ENCODE peak calls at places on chromosomes 13 and 19, in five cellular contexts. M is ascending aorta, E is suprapubic skin, F is thyroid gland, T is esophagus muscularis mucosa. J is an unnamed sample. For H3K36me3 and H3K4me1, the result is how much of the 10 kb centered on the place peaks cover.

GRCh38 chr13:30186644-30187431 is 120.5 kb downstream of the KATNAL1 start:
- DNase-seq in M (no peak), E (no peak), F (peak), T (peak), J (no peak)

GRCh38 chr19:17881701-17882100 is 10.0 kb downstream of the SLC5A5 start:
- DNase-seq in M (no peak), E (no peak), F (no peak), T (no peak), J (no peak)

GRCh38 chr13:112348642-112349345 is 27.4 kb upstream of the SPACA7 start:
- DNase-seq in M (no peak), E (no peak), F (no peak), T (no peak), J (no peak)

GRCh38 chr13:31982124-31982523 is 49.5 kb upstream of the FRY start:
- DNase-seq in M (no peak), E (no peak), F (no peak), T (no peak), J (no peak)

GRCh38 chr19:5977785-5978605 is at the start of gene RANBP3:
- DNase-seq in M (peak), E (peak), F (peak), T (peak), J (peak)

GRCh38 chr13:21476893-21477472 is 17.9 kb upstream of the ZDHHC20 start:
- DNase-seq in M (peak), E (peak), F (peak), T (no peak), J (peak)

GRCh38 chr13:20969182-20969581 is 66.6 kb upstream of the XPO4 start:
- DNase-seq in M (no peak), E (no peak), F (no peak), T (no peak), J (no peak)

GRCh38 chr13:51832471-51833152 is 12.4 kb downstream of the TMEM272 start:
- DNase-seq in M (no peak), E (no peak), F (peak), T (no peak), J (no peak)

GRCh38 chr13:63864171-63864902 is 2448.7 kb upstream of the PCDH20 start:
- DNase-seq in M (no peak), E (no peak), F (no peak), T (no peak), J (no peak)

GRCh38 chr13:113941571-113942191 is 32.2 kb downstream of the C13orf46 start:
- DNase-seq in M (no peak), E (peak), F (no peak), T (no peak), J (no peak)

GRCh38 chr19:29415507-29415906 is 110.3 kb upstream of the VSTM2B start:
- DNase-seq in M (no peak), E (no peak), F (no peak), T (no peak), J (no peak)

GRCh38 chr19:7152568-7152967 is 83.1 kb downstream of the ZNF557 start:
- DNase-seq in M (no peak), E (no peak), F (no peak), T (no peak), J (no peak)

GRCh38 chr19:5949792-5950305 is 28.1 kb downstream of the RANBP3 start:
- DNase-seq in M (no peak), E (no peak), F (peak), T (no peak), J (no peak)

GRCh38 chr19:7769171-7769570 is 6.1 kb downstream of the CLEC4M start:
- DNase-seq in M (no peak), E (no peak), F (no peak), T (no peak), J (no peak)

GRCh38 chr19:51456541-51457290 is 1.5 kb downstream of the SIGLEC8 start:
- DNase-seq in M (peak), E (no peak), F (no peak), T (no peak), J (no peak)

GRCh38 chr13:77323858-77324257 is 3.0 kb downstream of the MYCBP2 start:
- DNase-seq in M (no peak), E (no peak), F (no peak), T (no peak), J (no peak)

GRCh38 chr13:51801631-51802099 is 2.3 kb downstream of the DHRS12 start:
- DNase-seq in M (peak), E (peak), F (peak), T (no peak), J (no peak)

GRCh38 chr19:10502524-10503001 is 593 bp downstream of the KEAP1 start:
- DNase-seq in M (peak), E (peak), F (peak), T (peak), J (no peak)

GRCh38 chr13:112720251-112720650 is 30.4 kb downstream of the ATP11A start:
- DNase-seq in M (no peak), E (peak), F (no peak), T (no peak), J (peak)

GRCh38 chr13:108302279-108302678 is 32.8 kb downstream of the TNFSF13B start:
- DNase-seq in M (no peak), E (no peak), F (no peak), T (no peak), J (no peak)

GRCh38 chr19:48000846-48001245 is 6.4 kb downstream of the ELSPBP1 start:
- DNase-seq in M (no peak), E (no peak), F (no peak), T (no peak), J (no peak)

GRCh38 chr13:82758056-82758455 is 1124.2 kb downstream of the SLITRK1 start:
- DNase-seq in M (no peak), E (no peak), F (no peak), T (no peak), J (no peak)

DNA sequence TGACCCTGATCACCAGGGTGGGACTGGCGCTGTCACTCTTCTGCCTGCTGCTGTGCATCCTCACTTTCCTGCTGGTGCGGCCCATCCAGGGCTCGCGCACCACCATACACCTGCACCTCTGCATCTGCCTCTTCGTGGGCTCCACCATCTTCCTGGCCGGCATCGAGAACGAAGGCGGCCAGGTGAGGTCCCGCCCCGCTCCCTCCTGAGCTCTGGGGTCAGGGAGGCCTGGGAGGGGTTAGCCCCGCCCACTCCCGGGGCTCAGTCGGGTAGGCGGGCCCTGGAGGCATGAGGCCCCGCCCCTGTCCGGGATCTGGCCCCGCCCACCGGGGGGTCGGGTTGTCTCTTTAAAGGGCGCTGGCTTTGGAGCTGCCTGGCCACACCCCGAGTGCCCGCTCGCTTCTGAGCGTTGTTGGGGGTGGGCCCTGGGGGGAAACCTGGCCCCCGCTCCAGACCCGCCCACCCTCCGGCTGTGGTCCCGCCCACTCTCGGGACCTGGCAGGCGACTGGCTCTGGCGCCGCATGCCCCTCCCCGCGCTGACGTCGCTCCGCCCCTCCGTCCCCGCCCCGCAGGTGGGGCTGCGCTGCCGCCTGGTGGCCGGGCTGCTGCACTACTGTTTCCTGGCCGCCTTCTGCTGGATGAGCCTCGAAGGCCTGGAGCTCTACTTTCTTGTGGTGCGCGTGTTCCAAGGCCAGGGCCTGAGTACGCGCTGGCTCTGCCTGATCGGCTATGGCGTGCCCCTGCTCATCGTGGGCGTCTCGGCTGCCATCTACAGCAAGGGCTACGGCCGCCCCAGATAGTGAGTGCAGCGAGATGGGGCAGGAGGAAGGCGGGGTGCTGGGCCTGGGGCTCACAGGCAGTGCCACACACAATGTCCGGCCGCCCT is 13.1 kb downstream of the DDX39A start:
- DNase-seq in M (peak), E (peak), F (peak), T (peak), J (peak)
- H3K4me3 ChIP-seq in M (no peak), E (peak), F (no peak), T (peak), J (no peak)

GRCh38 chr19:38838986-38839761 is 7.6 kb upstream of the ECH1 start:
- DNase-seq in M (no peak), E (no peak), F (no peak), T (no peak), J (no peak)
- H3K36me3 ChIP-seq in M (half or more), E (half or more), F (half or more), T (half or more), J (half or more)

DNA sequence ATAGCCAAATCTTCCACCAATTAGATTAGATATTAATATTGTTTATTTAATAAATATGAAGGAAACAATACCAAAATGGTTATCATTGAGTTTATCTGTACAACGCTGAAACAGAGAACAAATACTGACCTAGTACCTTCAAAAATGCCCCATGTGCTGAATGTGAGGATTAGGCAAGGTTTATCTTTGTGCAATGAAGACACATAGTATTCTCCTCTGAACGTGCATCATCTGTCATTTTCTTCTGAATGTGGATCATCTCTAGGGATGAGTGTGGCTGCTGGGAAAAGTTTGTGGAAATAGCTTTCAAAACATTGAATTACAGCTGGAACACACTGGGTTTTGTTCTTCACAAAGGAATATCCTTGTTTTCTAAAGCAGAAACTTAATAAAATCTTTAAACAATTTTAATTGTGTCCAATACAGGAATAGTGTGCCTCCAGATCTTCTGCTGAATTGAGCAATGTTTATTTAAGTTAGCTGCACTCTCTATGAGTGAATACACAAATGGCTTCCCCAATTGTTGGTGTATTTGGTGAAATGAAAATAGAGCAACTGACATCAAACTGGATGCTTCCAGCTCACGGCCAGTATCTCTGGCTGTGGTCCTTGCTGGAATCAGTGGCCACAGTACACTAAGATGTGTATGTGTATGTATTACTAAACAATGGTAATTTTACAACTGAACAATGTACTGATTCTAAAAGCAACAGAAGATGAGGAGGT is 6.7 kb downstream of the COL4A1 start:
- DNase-seq in M (no peak), E (no peak), F (no peak), T (no peak), J (no peak)
- H3K4me1 ChIP-seq in M (half or more), E (under half), F (under half), T (half or more), J (under half)

DNA sequence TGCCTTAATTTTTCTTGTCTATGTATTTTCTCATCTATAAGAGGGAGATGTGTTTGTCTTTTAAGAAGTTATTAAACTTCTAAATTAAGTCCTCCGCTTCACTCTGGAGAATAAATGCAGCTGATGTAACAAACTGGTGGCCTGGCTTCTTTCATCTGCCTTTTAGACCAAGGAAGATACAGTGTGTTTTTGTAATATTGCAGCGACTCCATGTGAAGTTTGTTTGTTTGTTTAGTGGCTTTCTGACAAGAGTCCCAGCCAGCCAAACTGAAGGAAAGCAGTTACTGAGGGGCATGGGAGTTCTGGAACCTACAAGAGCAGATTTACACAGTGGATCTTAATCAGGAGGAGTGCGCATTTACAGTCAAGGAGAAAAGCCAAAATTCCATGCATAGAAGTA is 56.4 kb downstream of the KLF12 start:
- DNase-seq in M (no peak), E (no peak), F (no peak), T (no peak), J (no peak)
- H3K4me3 ChIP-seq in M (no peak), E (no peak), F (no peak), T (no peak), J (no peak)

GRCh38 chr19:19226204-19226603 is 14.4 kb downstream of the NCAN start:
- DNase-seq in M (no peak), E (no peak), F (no peak), T (no peak), J (no peak)

GRCh38 chr19:19223060-19223459 is 11.3 kb downstream of the NCAN start:
- DNase-seq in M (no peak), E (no peak), F (no peak), T (no peak), J (no peak)

GRCh38 chr19:19223636-19224035 is 11.9 kb downstream of the NCAN start:
- DNase-seq in M (no peak), E (no peak), F (no peak), T (no peak), J (no peak)

GRCh38 chr19:19224852-19225494 is 13.2 kb downstream of the NCAN start:
- DNase-seq in M (peak), E (no peak), F (peak), T (no peak), J (no peak)

GRCh38 chr19:19224150-19224851 is 12.5 kb downstream of the NCAN start:
- DNase-seq in M (no peak), E (no peak), F (no peak), T (no peak), J (no peak)
- H3K36me3 ChIP-seq in M (under half), E (under half), F (under half), T (under half), J (under half)

DNA sequence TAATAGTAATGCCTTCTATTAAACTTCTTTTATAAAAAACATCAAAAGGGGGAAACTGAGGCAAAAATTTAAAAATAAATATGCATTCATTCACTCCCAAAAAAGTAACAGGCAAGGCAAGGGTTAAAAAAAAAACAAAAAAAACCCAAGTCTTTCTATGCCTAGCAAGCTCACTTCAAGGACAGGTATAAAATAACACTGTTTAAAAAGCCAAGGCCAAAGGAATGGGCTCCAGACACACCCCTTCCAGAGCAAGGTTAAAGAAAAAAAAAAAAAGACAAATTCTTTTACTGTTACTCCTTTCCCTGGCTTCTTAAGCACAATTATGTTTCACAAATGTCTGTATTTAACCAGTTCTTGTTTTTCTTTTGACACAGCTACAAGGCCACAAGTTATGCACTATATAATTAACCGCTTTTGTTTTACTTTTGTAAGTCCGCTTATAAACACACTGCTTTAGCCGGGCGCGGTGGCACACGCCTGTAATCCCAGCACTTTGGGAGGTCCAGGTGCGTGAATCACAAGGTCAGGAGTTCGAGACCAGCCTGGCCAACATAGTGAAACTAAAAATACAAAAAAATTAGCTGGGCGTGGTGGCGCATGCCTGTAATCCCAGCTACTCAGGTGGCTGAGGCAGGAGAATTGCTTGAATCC is 3.6 kb downstream of the SIGLEC11 start:
- DNase-seq in M (no peak), E (no peak), F (peak), T (no peak), J (no peak)
- H3K4me1 ChIP-seq in M (under half), E (under half), F (under half), T (under half), J (under half)

DNA sequence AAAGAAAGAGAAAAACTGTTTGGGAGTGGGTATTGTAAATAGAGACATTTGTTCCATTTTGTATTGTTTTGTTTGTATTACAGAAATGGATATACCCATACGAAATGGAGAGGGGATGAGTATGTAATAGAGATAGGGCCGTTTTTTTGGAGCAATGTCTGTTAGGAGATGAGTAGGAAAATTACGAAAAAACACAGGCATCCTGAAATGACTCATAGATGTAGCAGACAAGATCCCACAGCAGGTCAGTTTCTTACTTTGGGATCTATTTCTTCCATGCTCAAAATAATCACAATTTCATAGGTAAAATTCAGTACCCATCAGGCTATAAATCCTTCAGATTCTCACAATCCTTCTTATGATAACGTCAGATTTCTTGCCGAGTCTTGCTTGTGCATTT is 779.4 kb upstream of the SLITRK1 start:
- DNase-seq in M (no peak), E (no peak), F (no peak), T (no peak), J (no peak)
- H3K4me3 ChIP-seq in M (no peak), E (no peak), F (no peak), T (no peak), J (no peak)

GRCh38 chr13:111292710-111293485 is 27.5 kb upstream of the TEX29 start:
- DNase-seq in M (no peak), E (no peak), F (no peak), T (no peak), J (no peak)

GRCh38 chr13:111288276-111288675 is 32.2 kb upstream of the TEX29 start:
- DNase-seq in M (no peak), E (no peak), F (no peak), T (no peak), J (no peak)

GRCh38 chr13:111295896-111296295 is 24.5 kb upstream of the TEX29 start:
- DNase-seq in M (no peak), E (no peak), F (no peak), T (no peak), J (no peak)

GRCh38 chr13:111289251-111289650 is 31.2 kb upstream of the TEX29 start:
- DNase-seq in M (no peak), E (no peak), F (no peak), T (no peak), J (no peak)

GRCh38 chr13:111291908-111292307 is 28.5 kb upstream of the TEX29 start:
- DNase-seq in M (no peak), E (no peak), F (no peak), T (no peak), J (no peak)
- H3K36me3 ChIP-seq in M (half or more), E (half or more), F (under half), T (half or more), J (under half)